ENCODE peak calls at places on chromosomes 6 and 20, in nine cellular contexts. Z, K, G, L, Q, N, S, O and W are unnamed samples.

GRCh38 chr6:90941885-90942284 is 355.0 kb upstream of the MAP3K7 start:
- DNase-seq in Z (no peak), K (no peak), G (no peak), L (no peak), Q (no peak), N (no peak), S (no peak), O (no peak), W (no peak)

GRCh38 chr6:136739501-136739900 is 52.8 kb downstream of the MAP3K5 start:
- DNase-seq in Z (no peak), K (no peak), G (no peak), L (no peak), Q (no peak), N (no peak), S (no peak), O (no peak), W (no peak)

GRCh38 chr6:11437824-11438459 is 99.6 kb upstream of the TMEM170B start:
- DNase-seq in Z (no peak), K (no peak), G (no peak), L (no peak), Q (no peak), N (no peak), S (no peak), O (no peak), W (no peak)

GRCh38 chr6:126919947-126920346 is 198.5 kb upstream of the RSPO3 start:
- DNase-seq in Z (no peak), K (no peak), G (no peak), L (no peak), Q (no peak), N (peak; percentile 65), S (no peak), O (peak; percentile 84), W (no peak)

GRCh38 chr6:22569281-22570184 is at the start of gene HDGFL1:
- DNase-seq in Z (no peak), K (no peak), G (no peak), L (no peak), Q (no peak), N (no peak), S (no peak), O (no peak), W (no peak)

GRCh38 chr20:12434672-12435071 is 517.0 kb downstream of the BTBD3 start:
- DNase-seq in Z (no peak), K (no peak), G (no peak), L (no peak), Q (no peak), N (no peak), S (no peak), O (no peak), W (no peak)

GRCh38 chr6:134165827-134166226 is 113.4 kb upstream of the SLC2A12 start:
- DNase-seq in Z (no peak), K (no peak), G (no peak), L (no peak), Q (no peak), N (no peak), S (no peak), O (no peak), W (no peak)

GRCh38 chr20:56433880-56434255 is 21.8 kb downstream of the CASS4 start:
- DNase-seq in Z (no peak), K (no peak), G (no peak), L (no peak), Q (no peak), N (peak; percentile 80), S (no peak), O (peak; percentile 56), W (no peak)

GRCh38 chr6:114862809-114863208 is 520.0 kb upstream of the HS3ST5 start:
- DNase-seq in Z (no peak), K (no peak), G (no peak), L (no peak), Q (no peak), N (no peak), S (no peak), O (no peak), W (no peak)

GRCh38 chr20:43725666-43726065 is 1.1 kb downstream of the GTSF1L start:
- DNase-seq in Z (no peak), K (no peak), G (no peak), L (no peak), Q (no peak), N (no peak), S (no peak), O (no peak), W (no peak)

GRCh38 chr6:133568970-133569889 is 319.7 kb upstream of the TCF21 start:
- DNase-seq in Z (peak; percentile 65), K (no peak), G (no peak), L (no peak), Q (no peak), N (peak; percentile 85), S (no peak), O (no peak), W (peak; percentile 35)

GRCh38 chr20:60057866-60058807 is 99.9 kb downstream of the CDH26 start:
- DNase-seq in Z (peak; percentile 51), K (peak; percentile 96), G (no peak), L (peak; percentile 57), Q (peak; percentile 29), N (no peak), S (no peak), O (no peak), W (no peak)